ENCODE peak calls at places on chromosomes 1 and 21, in eight cellular contexts. One of them, this sample, is unnamed.

GRCh38 chr1:197093226-197093887 is 26.3 kb upstream of the F13B start:
- DNase-seq in IMR-90: no peak
- DNase-seq in islet precursor cell: no peak
- DNase-seq in foreskin fibroblast: no peak
- DNase-seq in HFF-Myc: no peak
- DNase-seq in HTR-8/SVneo: no peak
- DNase-seq in heart right ventricle: no peak
- DNase-seq in fibroblast of pulmonary artery: no peak
- DNase-seq in this sample: no peak

GRCh38 chr21:38817371-38818335 is 11.9 kb downstream of the ETS2 start:
- DNase-seq in IMR-90: peak
- DNase-seq in islet precursor cell: no peak
- DNase-seq in foreskin fibroblast: peak
- DNase-seq in HFF-Myc: no peak
- DNase-seq in HTR-8/SVneo: no peak
- DNase-seq in heart right ventricle: no peak
- DNase-seq in fibroblast of pulmonary artery: peak
- DNase-seq in this sample: no peak

GRCh38 chr1:15944308-15945010 is 31.4 kb downstream of the ZBTB17 start:
- DNase-seq in IMR-90: no peak
- DNase-seq in islet precursor cell: peak
- DNase-seq in foreskin fibroblast: no peak
- DNase-seq in HFF-Myc: no peak
- DNase-seq in HTR-8/SVneo: no peak
- DNase-seq in heart right ventricle: no peak
- DNase-seq in fibroblast of pulmonary artery: no peak
- DNase-seq in this sample: no peak

GRCh38 chr21:15252437-15252836 is 187.6 kb upstream of the NRIP1 start:
- DNase-seq in IMR-90: no peak
- DNase-seq in islet precursor cell: no peak
- DNase-seq in foreskin fibroblast: no peak
- DNase-seq in HFF-Myc: no peak
- DNase-seq in HTR-8/SVneo: no peak
- DNase-seq in heart right ventricle: no peak
- DNase-seq in fibroblast of pulmonary artery: no peak
- DNase-seq in this sample: no peak

GRCh38 chr1:27135920-27136551 is 18.9 kb downstream of the SLC9A1 start:
- DNase-seq in IMR-90: peak
- DNase-seq in islet precursor cell: no peak
- DNase-seq in foreskin fibroblast: no peak
- DNase-seq in HFF-Myc: no peak
- DNase-seq in HTR-8/SVneo: no peak
- DNase-seq in heart right ventricle: no peak
- DNase-seq in fibroblast of pulmonary artery: no peak
- DNase-seq in this sample: no peak

GRCh38 chr1:3107201-3107600 is 38.2 kb downstream of the PRDM16 start:
- DNase-seq in IMR-90: no peak
- DNase-seq in islet precursor cell: no peak
- DNase-seq in foreskin fibroblast: no peak
- DNase-seq in HFF-Myc: no peak
- DNase-seq in HTR-8/SVneo: no peak
- DNase-seq in heart right ventricle: no peak
- DNase-seq in fibroblast of pulmonary artery: no peak
- DNase-seq in this sample: no peak

GRCh38 chr1:47991187-47991586 is 6.0 kb downstream of the TRABD2B start:
- DNase-seq in IMR-90: no peak
- DNase-seq in islet precursor cell: peak
- DNase-seq in foreskin fibroblast: peak
- DNase-seq in HFF-Myc: peak
- DNase-seq in HTR-8/SVneo: no peak
- DNase-seq in heart right ventricle: no peak
- DNase-seq in fibroblast of pulmonary artery: peak
- DNase-seq in this sample: no peak

GRCh38 chr1:243917863-243918565 is 68.0 kb upstream of the AKT3 start:
- DNase-seq in IMR-90: peak
- DNase-seq in islet precursor cell: no peak
- DNase-seq in foreskin fibroblast: peak
- DNase-seq in HFF-Myc: no peak
- DNase-seq in HTR-8/SVneo: no peak
- DNase-seq in heart right ventricle: peak
- DNase-seq in fibroblast of pulmonary artery: peak
- DNase-seq in this sample: no peak

GRCh38 chr1:29736582-29737188 is 500.4 kb downstream of the PTPRU start:
- DNase-seq in IMR-90: peak
- DNase-seq in islet precursor cell: no peak
- DNase-seq in foreskin fibroblast: peak
- DNase-seq in HFF-Myc: peak
- DNase-seq in HTR-8/SVneo: peak
- DNase-seq in heart right ventricle: peak
- DNase-seq in fibroblast of pulmonary artery: peak
- DNase-seq in this sample: no peak

GRCh38 chr1:28983091-28983490 is 68.7 kb downstream of the EPB41 start:
- DNase-seq in IMR-90: no peak
- DNase-seq in islet precursor cell: no peak
- DNase-seq in foreskin fibroblast: no peak
- DNase-seq in HFF-Myc: no peak
- DNase-seq in HTR-8/SVneo: no peak
- DNase-seq in heart right ventricle: no peak
- DNase-seq in fibroblast of pulmonary artery: no peak
- DNase-seq in this sample: no peak

GRCh38 chr1:45148209-45148608 is 58.2 kb downstream of the ZSWIM5 start:
- DNase-seq in IMR-90: no peak
- DNase-seq in islet precursor cell: no peak
- DNase-seq in foreskin fibroblast: peak
- DNase-seq in HFF-Myc: no peak
- DNase-seq in HTR-8/SVneo: no peak
- DNase-seq in heart right ventricle: no peak
- DNase-seq in fibroblast of pulmonary artery: no peak
- DNase-seq in this sample: no peak

GRCh38 chr21:16468191-16468590 is 738.4 kb downstream of the USP25 start:
- DNase-seq in IMR-90: peak
- DNase-seq in islet precursor cell: no peak
- DNase-seq in foreskin fibroblast: peak
- DNase-seq in HFF-Myc: no peak
- DNase-seq in HTR-8/SVneo: no peak
- DNase-seq in heart right ventricle: no peak
- DNase-seq in fibroblast of pulmonary artery: no peak
- DNase-seq in this sample: no peak

GRCh38 chr1:74771913-74772515 is 39.1 kb downstream of the TYW3 start:
- DNase-seq in IMR-90: peak
- DNase-seq in islet precursor cell: no peak
- DNase-seq in foreskin fibroblast: peak
- DNase-seq in HFF-Myc: peak
- DNase-seq in HTR-8/SVneo: peak
- DNase-seq in heart right ventricle: peak
- DNase-seq in fibroblast of pulmonary artery: peak
- DNase-seq in this sample: peak

GRCh38 chr21:17732306-17732705 is 86.8 kb downstream of the C21orf91 start:
- DNase-seq in IMR-90: peak
- DNase-seq in islet precursor cell: no peak
- DNase-seq in foreskin fibroblast: peak
- DNase-seq in HFF-Myc: no peak
- DNase-seq in HTR-8/SVneo: peak
- DNase-seq in heart right ventricle: no peak
- DNase-seq in fibroblast of pulmonary artery: peak
- DNase-seq in this sample: no peak

GRCh38 chr1:112462953-112463279 is 45.8 kb upstream of the WNT2B start:
- DNase-seq in IMR-90: no peak
- DNase-seq in islet precursor cell: no peak
- DNase-seq in foreskin fibroblast: no peak
- DNase-seq in HFF-Myc: no peak
- DNase-seq in HTR-8/SVneo: no peak
- DNase-seq in heart right ventricle: no peak
- DNase-seq in fibroblast of pulmonary artery: no peak
- DNase-seq in this sample: no peak

This sample was measured in Panc1.